ENCODE peak calls at places on chromosome 16, in five cellular contexts. N is CD8-positive, alpha-beta memory T cell; D is spleen; J is dorsolateral prefrontal cortex; W is naive thymus-derived CD8-positive, alpha-beta T cell. Z is an unnamed sample.

GRCh38 chr16:85989863-85990643 is 91.1 kb downstream of the IRF8 start:
- DNase-seq in N (no peak), D (no peak), J (no peak), W (no peak), Z (no peak)

GRCh38 chr16:88853336-88853941 is 3.3 kb downstream of the GALNS start:
- DNase-seq in W (no peak), D (peak), N (no peak), J (no peak), Z (no peak)

GRCh38 chr16:49455181-49455990 is 81.8 kb downstream of the C16orf78 start:
- DNase-seq in D (peak), W (peak), J (no peak), N (no peak), Z (no peak)

GRCh38 chr16:82379601-82380000 is 209.6 kb upstream of the MPHOSPH6 start:
- DNase-seq in N (no peak), J (no peak), D (no peak), W (no peak), Z (no peak)

GRCh38 chr16:8641671-8642070 is 20.2 kb downstream of the METTL22 start:
- DNase-seq in N (no peak), W (no peak), J (no peak), D (peak), Z (no peak)

GRCh38 chr16:85316321-85316919 is 204.1 kb upstream of the CIBAR2 start:
- DNase-seq in W (no peak), N (no peak), D (peak), J (no peak), Z (no peak)

GRCh38 chr16:53029971-53030370 is 22.7 kb downstream of the CHD9NB start:
- DNase-seq in N (no peak), J (no peak), W (no peak), D (no peak), Z (no peak)

GRCh38 chr16:85458952-85459351 is 154.2 kb upstream of the GSE1 start:
- DNase-seq in N (no peak), W (no peak), D (no peak), J (no peak), Z (no peak)

GRCh38 chr16:35200662-35201061 is 1741.2 kb downstream of the TP53TG3F start:
- DNase-seq in J (no peak), W (no peak), N (no peak), D (peak), Z (no peak)

GRCh38 chr16:54651440-54651839 is 279.2 kb upstream of the IRX5 start:
- DNase-seq in D (no peak), J (no peak), W (no peak), N (no peak), Z (no peak)

GRCh38 chr16:1159325-1159972 is 6.5 kb downstream of the CACNA1H start:
- DNase-seq in W (no peak), N (no peak), J (no peak), D (no peak), Z (no peak)

GRCh38 chr16:76668207-76668725 is 391.1 kb downstream of the CNTNAP4 start:
- DNase-seq in D (no peak), W (no peak), J (no peak), N (no peak), Z (no peak)

GRCh38 chr16:11572301-11572995 is 14.3 kb downstream of the LITAF start:
- DNase-seq in J (no peak), N (peak), W (peak), D (peak), Z (peak)

GRCh38 chr16:19001788-19002187 is 18.1 kb downstream of the TMC7 start:
- DNase-seq in W (no peak), J (no peak), N (no peak), D (no peak), Z (no peak)

GRCh38 chr16:85888405-85889331 is 10.3 kb upstream of the IRF8 start:
- DNase-seq in J (no peak), D (no peak), W (no peak), N (no peak), Z (no peak)